ENCODE peak calls at places on chromosomes 13 and 19, in six cellular contexts. E is A549, U is heart left ventricle, Y is testis, G is left ventricle myocardium inferior, D is ovary. A is an unnamed sample.

GRCh38 chr13:95536629-95537241 is 15.8 kb upstream of the CLDN10 start:
- DNase-seq in E (no peak), U (no peak), Y (no peak), G (no peak), D (no peak), A (no peak)

GRCh38 chr19:31303262-31303815 is 45.9 kb downstream of the TSHZ3 start:
- DNase-seq in E (no peak), U (no peak), Y (no peak), G (no peak), D (no peak), A (no peak)

GRCh38 chr19:40588926-40589569 is 12.1 kb upstream of the LTBP4 start:
- DNase-seq in E (no peak), U (no peak), Y (no peak), G (no peak), D (no peak), A (no peak)

GRCh38 chr13:74070513-74070912 is 63.7 kb downstream of the KLF12 start:
- DNase-seq in E (no peak), U (no peak), Y (no peak), G (no peak), D (no peak), A (no peak)

GRCh38 chr19:40613669-40614594 is 12.8 kb downstream of the LTBP4 start:
- DNase-seq in E (peak; percentile 72), U (peak; percentile 76), Y (peak; percentile 85), G (peak; percentile 82), D (peak; percentile 81), A (peak; percentile 83)

GRCh38 chr13:42836930-42837329 is 55.5 kb downstream of the FAM216B start:
- DNase-seq in E (peak; percentile 3), U (no peak), Y (peak; percentile 36), G (no peak), D (no peak), A (no peak)

GRCh38 chr13:44293908-44294735 is 79.5 kb upstream of the SERP2 start:
- DNase-seq in E (no peak), U (no peak), Y (no peak), G (no peak), D (no peak), A (no peak)

GRCh38 chr13:25503856-25504255 is 132.1 kb downstream of the ATP8A2 start:
- DNase-seq in E (no peak), U (no peak), Y (no peak), G (no peak), D (no peak), A (peak; percentile 33)

GRCh38 chr19:49196527-49197240 is 39.1 kb downstream of the TRPM4 start:
- DNase-seq in E (no peak), U (peak; percentile 62), Y (no peak), G (peak; percentile 59), D (no peak), A (no peak)

GRCh38 chr19:1945899-1946298 is 4.9 kb downstream of the CSNK1G2 start:
- DNase-seq in E (peak; percentile 47), U (no peak), Y (peak; percentile 58), G (no peak), D (no peak), A (peak; percentile 36)

GRCh38 chr19:33676999-33677665 is 55.4 kb downstream of the CHST8 start:
- DNase-seq in E (no peak), U (no peak), Y (no peak), G (no peak), D (no peak), A (no peak)

GRCh38 chr19:43636121-43636683 is 3.4 kb downstream of the CADM4 start:
- DNase-seq in E (no peak), U (no peak), Y (no peak), G (no peak), D (no peak), A (no peak)

GRCh38 chr19:36215276-36216171 is 618 bp downstream of the ZNF146 start:
- DNase-seq in E (peak; percentile 57), U (no peak), Y (no peak), G (no peak), D (no peak), A (no peak)

GRCh38 chr13:51058461-51059167 is 52.5 kb downstream of the C13orf42 start:
- DNase-seq in E (no peak), U (no peak), Y (no peak), G (no peak), D (no peak), A (no peak)

GRCh38 chr13:99992912-99993311 is 11.3 kb downstream of the ZIC2 start:
- DNase-seq in E (no peak), U (no peak), Y (no peak), G (no peak), D (no peak), A (no peak)

GRCh38 chr19:45920458-45920857 is 5.9 kb upstream of the NANOS2 start:
- DNase-seq in E (no peak), U (no peak), Y (no peak), G (no peak), D (no peak), A (no peak)

GRCh38 chr13:76048126-76048525 is 412.0 kb downstream of the LMO7 start:
- DNase-seq in E (no peak), U (no peak), Y (no peak), G (no peak), D (no peak), A (no peak)

GRCh38 chr13:21625366-21625765 is 21.4 kb upstream of the MICU2 start:
- DNase-seq in E (peak; percentile 28), U (no peak), Y (no peak), G (no peak), D (no peak), A (no peak)

GRCh38 chr13:51475727-51476521 is 23.1 kb upstream of the INTS6 start:
- DNase-seq in E (no peak), U (no peak), Y (no peak), G (no peak), D (no peak), A (no peak)

GRCh38 chr19:33290082-33290815 is 12.1 kb downstream of the CEBPA start:
- DNase-seq in E (no peak), U (no peak), Y (no peak), G (no peak), D (no peak), A (no peak)

GRCh38 chr13:101453784-101454201 is 1.3 kb downstream of the ITGBL1 start:
- DNase-seq in E (no peak), U (no peak), Y (peak; percentile 20), G (peak; percentile 17), D (no peak), A (peak; percentile 32)

GRCh38 chr19:42366676-42367075 is 23.4 kb downstream of the CNFN start:
- DNase-seq in E (no peak), U (peak; percentile 39), Y (no peak), G (no peak), D (no peak), A (no peak)

GRCh38 chr13:93450226-93450625 is 223.6 kb downstream of the GPC6 start:
- DNase-seq in E (no peak), U (no peak), Y (no peak), G (no peak), D (no peak), A (no peak)

DNA sequence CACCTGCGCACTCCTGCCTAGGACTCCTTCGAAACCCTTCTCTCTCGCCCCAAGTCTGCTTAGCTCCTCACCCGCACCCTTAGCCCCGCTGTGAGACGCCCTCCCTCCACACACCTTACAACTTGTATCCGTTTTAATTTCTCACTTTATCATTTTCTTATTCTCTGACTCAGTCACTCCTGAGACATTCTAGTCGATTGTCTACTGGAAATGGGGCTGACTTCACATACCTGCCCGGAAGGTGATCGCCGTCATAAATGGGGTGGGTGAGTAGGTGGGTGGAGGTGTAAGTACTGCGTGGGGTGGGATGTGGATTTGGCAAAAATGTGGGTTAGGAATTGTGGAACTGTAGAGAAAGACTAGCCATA is 714 bp downstream of the NDFIP2 start:
- DNase-seq in E (no peak), U (no peak), Y (no peak), G (no peak), D (no peak), A (no peak)
- H3K27ac ChIP-seq in E (peak overlapping the region; percentile 73), U (peak overlapping the region; percentile 36), Y (peak overlapping the region; percentile 72), G (peak overlapping the region; percentile 89), D (no peak overlapping the region), A (peak overlapping the region; percentile 63)

GRCh38 chr19:11378319-11379189 is 4.1 kb downstream of the SWSAP1 start:
- DNase-seq in E (peak; percentile 62), U (peak; percentile 38), Y (peak; percentile 75), G (peak; percentile 44), D (peak; percentile 56), A (no peak)

GRCh38 chr19:11377756-11378155 is 3.3 kb downstream of the SWSAP1 start:
- DNase-seq in E (no peak), U (no peak), Y (no peak), G (no peak), D (no peak), A (no peak)

GRCh38 chr19:11375143-11375948 is 880 bp downstream of the SWSAP1 start:
- DNase-seq in E (no peak), U (peak; percentile 49), Y (peak; percentile 61), G (peak; percentile 54), D (peak; percentile 74), A (peak; percentile 65)

GRCh38 chr19:11374449-11375142 is at the start of gene SWSAP1:
- DNase-seq in E (peak; percentile 99), U (peak; percentile 99), Y (peak; percentile 99), G (peak; percentile 99), D (peak; percentile 98), A (peak; percentile 98)

DNA sequence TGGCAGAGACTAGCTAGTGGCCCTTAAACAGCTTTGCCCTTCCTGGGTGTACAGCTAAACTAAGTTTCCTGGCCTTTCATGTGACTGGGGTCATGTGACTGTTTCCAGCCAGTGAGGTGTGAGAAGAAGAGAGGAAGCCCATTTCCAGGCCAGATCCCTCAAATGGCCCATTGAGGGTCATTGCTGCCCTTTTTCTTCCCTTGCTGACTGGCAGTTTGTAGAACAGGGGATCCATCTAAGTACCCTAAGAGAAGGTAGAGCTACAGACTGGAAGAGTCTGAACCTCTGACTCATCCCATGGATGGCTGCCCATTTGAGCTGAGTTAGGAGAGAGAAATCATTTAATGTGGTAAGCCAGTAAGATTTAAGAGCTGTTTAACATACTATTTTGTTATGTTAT is 2.8 kb downstream of the SWSAP1 start:
- DNase-seq in E (peak; percentile 46), U (no peak), Y (no peak), G (no peak), D (peak; percentile 64), A (no peak)
- H3K4me1 ChIP-seq in E (peaks cover 52% of the 10 kb centered on the region), U (peaks cover 29% of the 10 kb centered on the region), Y (peaks cover 25% of the 10 kb centered on the region), G (peaks cover 66% of the 10 kb centered on the region), D (peaks cover 19% of the 10 kb centered on the region), A (no peaks in the 10 kb centered on the region)

GRCh38 chr13:33183431-33184130 is 102.0 kb downstream of the STARD13 start:
- DNase-seq in E (no peak), U (no peak), Y (no peak), G (no peak), D (no peak), A (no peak)
- H3K27ac ChIP-seq in E (no peak overlapping the region), U (no peak overlapping the region), Y (no peak overlapping the region), G (no peak overlapping the region), D (no peak overlapping the region), A (no peak overlapping the region)

DNA sequence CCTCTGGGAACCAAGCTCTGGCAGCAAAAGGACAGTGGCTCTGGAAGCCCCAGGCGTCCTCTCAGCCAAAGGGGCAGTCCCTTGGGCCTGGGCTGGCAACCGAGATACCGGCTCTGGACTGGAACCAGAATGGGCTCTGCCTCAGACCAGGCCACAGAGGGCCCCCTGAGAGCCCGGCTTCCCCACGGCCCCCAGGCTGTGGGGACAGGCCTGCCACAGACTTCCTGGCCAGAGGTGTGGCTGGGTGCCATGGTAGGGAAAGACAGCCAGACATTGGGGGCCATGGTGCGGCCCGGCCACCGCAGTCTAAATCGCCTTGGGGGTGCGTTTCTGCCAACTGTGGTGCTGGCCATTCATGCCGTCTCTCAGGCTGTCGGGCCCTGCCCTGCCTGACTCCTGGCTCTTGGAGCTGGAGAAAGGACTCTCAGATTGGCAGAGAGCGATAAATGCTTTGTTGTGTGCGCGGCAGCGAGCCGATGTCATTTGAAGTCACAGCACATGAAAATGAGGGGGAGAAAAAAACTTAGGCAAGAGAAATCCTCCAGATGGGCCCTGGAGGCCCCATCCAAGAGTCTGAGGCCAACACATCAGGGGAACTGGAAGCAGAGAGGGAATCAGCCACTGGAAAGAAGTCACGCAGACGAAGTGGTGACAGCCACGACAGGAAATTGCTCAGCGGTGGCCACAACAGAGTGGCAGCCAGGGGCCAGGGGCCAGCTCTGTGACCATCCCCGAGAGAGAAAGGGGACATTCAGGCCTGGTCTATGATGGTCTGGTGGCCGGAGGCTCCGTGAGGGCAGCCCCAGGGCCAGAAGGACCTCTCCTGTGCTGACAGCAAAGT is 26.5 kb downstream of the SH3GL1 start:
- DNase-seq in E (no peak), U (peak; percentile 56), Y (no peak), G (peak; percentile 55), D (no peak), A (no peak)
- H3K4me1 ChIP-seq in E (peaks cover 61% of the 10 kb centered on the region), U (peaks cover 82% of the 10 kb centered on the region), Y (peaks cover 69% of the 10 kb centered on the region), G (peaks cover 94% of the 10 kb centered on the region), D (peaks cover 47% of the 10 kb centered on the region), A (peaks cover 66% of the 10 kb centered on the region)

A was measured in lung.